ENCODE peak calls at places on chromosomes 2 and 18, in five cellular contexts. K is ovary, U is tibial nerve, E is stomach, A is K562. I is an unnamed sample.

GRCh38 chr2:235201796-235202195 is 250.0 kb downstream of the SH3BP4 start:
- DNase-seq in K (no peak), U (no peak), E (no peak), A (no peak), I (no peak)

GRCh38 chr2:198968585-198968984 is 489.2 kb downstream of the SATB2 start:
- DNase-seq in K (no peak), U (no peak), E (no peak), A (no peak), I (no peak)

GRCh38 chr18:55418439-55418838 is 169.6 kb downstream of the TCF4 start:
- DNase-seq in K (no peak), U (no peak), E (no peak), A (no peak), I (no peak)

GRCh38 chr2:212484563-212485080 is 54.0 kb downstream of the ERBB4 start:
- DNase-seq in K (no peak), U (no peak), E (no peak), A (no peak), I (no peak)

GRCh38 chr2:437772-438393 is 150.0 kb upstream of the ALKAL2 start:
- DNase-seq in K (no peak), U (no peak), E (peak), A (no peak), I (no peak)

GRCh38 chr2:165874445-165875039 is 79.0 kb downstream of the TTC21B start:
- DNase-seq in K (no peak), U (peak), E (no peak), A (peak), I (no peak)

GRCh38 chr2:183838295-183838694 is 714.1 kb downstream of the NUP35 start:
- DNase-seq in K (no peak), U (no peak), E (no peak), A (no peak), I (no peak)

GRCh38 chr18:70390366-70391090 is 101.7 kb downstream of the SOCS6 start:
- DNase-seq in K (no peak), U (no peak), E (no peak), A (no peak), I (no peak)

GRCh38 chr2:42036413-42036812 is 11.4 kb upstream of the PKDCC start:
- DNase-seq in K (no peak), U (no peak), E (no peak), A (no peak), I (no peak)

GRCh38 chr18:55575949-55576348 is 12.0 kb downstream of the TCF4 start:
- DNase-seq in K (no peak), U (no peak), E (no peak), A (no peak), I (no peak)

GRCh38 chr2:219369447-219369861 is 18.3 kb downstream of the DNPEP start:
- DNase-seq in K (peak), U (peak), E (peak), A (no peak), I (no peak)

GRCh38 chr2:153873062-153874048 is 1.6 kb downstream of the GALNT13 start:
- DNase-seq in K (no peak), U (no peak), E (no peak), A (no peak), I (peak)

GRCh38 chr2:18304849-18305248 is 255.6 kb downstream of the RDH14 start:
- DNase-seq in K (no peak), U (no peak), E (no peak), A (no peak), I (no peak)

GRCh38 chr2:105330681-105331375 is 1.3 kb upstream of the TGFBRAP1 start:
- DNase-seq in K (no peak), U (no peak), E (no peak), A (peak), I (no peak)

GRCh38 chr2:199946836-199947235 is 8.5 kb downstream of the TYW5 start:
- DNase-seq in K (no peak), U (no peak), E (no peak), A (no peak), I (no peak)

GRCh38 chr2:48601349-48601748 is 16.3 kb upstream of the GTF2A1L start:
- DNase-seq in K (no peak), U (no peak), E (no peak), A (peak), I (no peak)

GRCh38 chr18:57744211-57744694 is 58.9 kb downstream of the ATP8B1 start:
- DNase-seq in K (no peak), U (no peak), E (peak), A (no peak), I (no peak)

GRCh38 chr2:119525574-119525973 is 1.3 kb upstream of the SCTR start:
- DNase-seq in K (no peak), U (no peak), E (no peak), A (no peak), I (no peak)

GRCh38 chr2:180124273-180124881 is 117.3 kb upstream of the CWC22 start:
- DNase-seq in K (no peak), U (peak), E (no peak), A (peak), I (no peak)

GRCh38 chr2:37468139-37468538 is 123.7 kb downstream of the QPCT start:
- DNase-seq in K (no peak), U (no peak), E (no peak), A (no peak), I (no peak)

GRCh38 chr2:74369976-74370375 is 10.1 kb downstream of the DCTN1 start:
- DNase-seq in K (no peak), U (no peak), E (no peak), A (no peak), I (no peak)

GRCh38 chr2:23596316-23596885 is 211.4 kb downstream of the KLHL29 start:
- DNase-seq in K (no peak), U (no peak), E (no peak), A (no peak), I (no peak)

GRCh38 chr2:23594079-23594494 is 209.1 kb downstream of the KLHL29 start:
- DNase-seq in K (no peak), U (no peak), E (no peak), A (no peak), I (no peak)

GRCh38 chr2:23595021-23595420 is 210.0 kb downstream of the KLHL29 start:
- DNase-seq in K (no peak), U (no peak), E (no peak), A (no peak), I (no peak)

GRCh38 chr2:23597687-23598086 is 212.7 kb downstream of the KLHL29 start:
- DNase-seq in K (no peak), U (no peak), E (no peak), A (no peak), I (no peak)

DNA sequence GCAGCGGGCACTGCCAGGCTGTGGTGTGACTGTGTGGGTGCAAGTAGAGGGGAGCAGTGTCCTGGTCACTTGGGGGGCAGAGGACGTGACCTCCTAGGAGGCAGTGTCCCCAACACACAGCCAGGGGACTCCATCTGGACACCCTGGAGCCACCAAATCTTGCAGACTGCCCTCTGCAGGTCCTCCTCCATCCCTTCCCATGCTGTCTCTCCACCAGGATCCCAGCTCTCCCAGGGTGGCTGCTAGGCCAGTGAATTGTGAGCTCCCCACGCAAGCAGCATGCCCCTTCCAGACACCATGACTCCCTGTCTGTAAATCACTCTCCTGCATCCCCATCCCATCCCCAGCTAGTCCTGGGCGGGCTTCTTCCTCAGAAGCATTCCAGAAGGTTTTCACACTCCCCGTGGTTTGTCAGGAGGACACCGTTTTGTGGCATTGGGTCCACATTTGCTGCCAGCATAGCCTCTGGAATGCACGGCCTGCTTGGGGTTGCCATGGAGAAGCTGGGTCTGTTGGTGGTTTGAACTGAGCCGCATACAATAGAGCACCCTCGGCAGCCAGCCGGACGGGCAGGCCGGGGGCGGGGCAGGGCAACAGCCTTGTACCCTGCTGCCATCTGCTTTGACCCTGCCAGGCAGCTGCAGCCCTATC is 210.7 kb downstream of the KLHL29 start:
- DNase-seq in K (no peak), U (no peak), E (no peak), A (no peak), I (no peak)
- TF ChIP-seq EP300 in K (no peak), U (peak), E (no peak), A (no peak), I (no peak)

GRCh38 chr18:32735781-32736180 is 37.0 kb downstream of the KLHL14 start:
- DNase-seq in K (no peak), U (no peak), E (no peak), A (no peak), I (no peak)
- TF ChIP-seq EP300 in K (no peak), U (no peak), E (no peak), A (no peak), I (no peak)

GRCh38 chr2:85747441-85747840 is 6.3 kb upstream of the ATOH8 start:
- DNase-seq in K (no peak), U (no peak), E (no peak), A (no peak), I (no peak)
- TF ChIP-seq EP300 in K (no peak), U (no peak), E (no peak), A (no peak), I (no peak)

GRCh38 chr2:20005067-20005627 is 7.3 kb downstream of the MATN3 start:
- DNase-seq in K (no peak), U (no peak), E (no peak), A (no peak), I (no peak)
- TF ChIP-seq EP300 in K (no peak), U (no peak), E (no peak), A (no peak), I (no peak)

DNA sequence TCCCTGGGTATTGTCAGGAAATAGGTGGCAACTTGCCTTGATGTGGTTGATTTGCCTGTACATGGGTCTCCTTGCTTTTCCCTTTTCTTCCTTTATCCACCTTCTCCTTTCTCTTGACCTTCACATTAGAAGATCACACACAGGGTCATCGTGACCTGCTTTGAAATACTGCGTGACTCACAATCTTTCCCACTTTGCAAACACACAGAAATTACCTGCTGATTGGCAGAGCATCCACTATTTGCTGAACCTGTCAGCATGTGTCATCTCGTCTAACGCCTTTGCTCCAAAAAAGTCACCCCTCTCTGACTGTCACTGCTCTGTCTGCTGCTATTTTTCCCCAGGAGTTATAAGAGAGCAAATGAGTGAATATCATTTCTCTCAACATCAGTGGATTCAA is 60.8 kb downstream of the MYO3B start:
- DNase-seq in K (no peak), U (no peak), E (no peak), A (no peak), I (no peak)
- TF ChIP-seq EP300 in K (no peak), U (no peak), E (no peak), A (no peak), I (no peak)

GRCh38 chr2:46299365-46300263 is 2.4 kb downstream of the EPAS1 start:
- DNase-seq in K (peak), U (peak), E (peak), A (peak), I (peak)
- TF ChIP-seq EP300 in K (no peak), U (peak), E (no peak), A (no peak), I (no peak)

GRCh38 chr18:13622751-13623150 is 103.6 kb downstream of the FAM210A start:
- DNase-seq in K (no peak), U (no peak), E (no peak), A (no peak), I (no peak)

GRCh38 chr18:13620818-13621445 is 105.4 kb downstream of the FAM210A start:
- DNase-seq in K (no peak), U (no peak), E (no peak), A (no peak), I (no peak)

GRCh38 chr18:13621446-13621849 is 104.9 kb downstream of the FAM210A start:
- DNase-seq in K (no peak), U (no peak), E (no peak), A (no peak), I (no peak)

GRCh38 chr18:13623348-13623747 is 103.0 kb downstream of the FAM210A start:
- DNase-seq in K (no peak), U (no peak), E (no peak), A (no peak), I (peak)

DNA sequence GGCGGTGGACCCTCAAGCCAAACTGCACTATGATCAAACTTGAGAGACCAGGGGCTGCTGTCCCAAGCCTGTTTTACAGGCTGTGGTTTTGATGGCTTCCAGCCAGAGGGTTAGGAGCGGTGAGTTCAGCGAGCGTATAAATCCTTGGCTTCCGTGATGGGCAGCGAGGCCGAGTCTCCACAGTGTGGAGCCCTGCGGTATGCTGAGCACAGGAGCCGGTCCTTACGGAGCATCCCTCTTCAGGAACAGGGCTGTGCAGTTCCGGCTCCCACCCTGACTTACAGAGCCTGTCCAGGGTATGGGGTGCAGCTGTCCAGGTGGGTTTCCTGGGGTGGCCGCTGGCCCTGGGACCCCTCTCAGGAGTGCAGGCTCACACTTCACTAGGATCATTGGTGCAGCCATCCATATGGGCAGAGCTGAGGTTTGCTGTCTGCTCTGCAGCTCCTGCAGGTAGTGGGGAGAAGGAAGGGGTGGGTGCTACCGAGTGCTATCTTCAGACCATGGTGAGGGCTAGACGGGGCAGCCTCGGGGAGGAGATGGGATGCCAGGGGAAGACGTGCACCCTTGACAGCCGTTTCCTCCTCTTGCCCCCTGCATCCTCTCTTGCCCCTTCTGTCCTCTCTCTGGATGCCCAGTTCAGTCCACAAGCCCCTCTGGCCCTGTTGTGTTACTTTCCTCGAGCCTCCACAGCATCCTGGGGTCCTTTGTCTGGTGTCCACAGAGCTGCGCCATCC is 104.3 kb downstream of the FAM210A start:
- DNase-seq in K (no peak), U (no peak), E (no peak), A (no peak), I (no peak)
- TF ChIP-seq EP300 in K (no peak), U (no peak), E (no peak), A (no peak), I (no peak)

DNA sequence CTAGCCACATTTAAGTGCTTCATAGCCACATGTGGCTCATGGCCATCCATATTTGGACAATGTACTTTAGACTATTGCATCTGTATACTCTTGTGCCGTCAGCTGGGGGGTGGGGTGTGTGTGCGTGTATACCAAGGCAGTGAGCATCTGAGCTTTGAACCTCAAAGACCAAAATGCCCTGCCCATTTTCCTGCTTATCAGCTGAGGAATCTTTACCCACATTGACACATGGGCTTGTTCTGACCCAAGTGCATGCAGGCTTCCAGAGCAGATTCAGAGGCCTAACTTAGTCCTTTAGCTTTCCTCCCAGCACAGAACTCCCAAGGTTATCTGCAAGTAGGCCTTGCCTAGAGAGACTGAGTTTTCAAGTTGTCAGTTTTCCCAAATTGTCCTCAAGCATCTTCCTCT is 11.1 kb upstream of the MOCOS start:
- DNase-seq in K (no peak), U (no peak), E (no peak), A (no peak), I (no peak)
- TF ChIP-seq EP300 in K (no peak), U (no peak), E (no peak), A (no peak), I (no peak)

GRCh38 chr2:222807431-222807830 is 53.4 kb upstream of the ACSL3 start:
- DNase-seq in K (no peak), U (no peak), E (no peak), A (no peak), I (no peak)

GRCh38 chr2:222802502-222803196 is 58.2 kb upstream of the ACSL3 start:
- DNase-seq in K (no peak), U (no peak), E (no peak), A (no peak), I (no peak)

GRCh38 chr2:222809582-222809981 is 51.3 kb upstream of the ACSL3 start:
- DNase-seq in K (no peak), U (no peak), E (no peak), A (no peak), I (no peak)

GRCh38 chr2:222806606-222807036 is 54.2 kb upstream of the ACSL3 start:
- DNase-seq in K (no peak), U (no peak), E (no peak), A (no peak), I (no peak)

DNA sequence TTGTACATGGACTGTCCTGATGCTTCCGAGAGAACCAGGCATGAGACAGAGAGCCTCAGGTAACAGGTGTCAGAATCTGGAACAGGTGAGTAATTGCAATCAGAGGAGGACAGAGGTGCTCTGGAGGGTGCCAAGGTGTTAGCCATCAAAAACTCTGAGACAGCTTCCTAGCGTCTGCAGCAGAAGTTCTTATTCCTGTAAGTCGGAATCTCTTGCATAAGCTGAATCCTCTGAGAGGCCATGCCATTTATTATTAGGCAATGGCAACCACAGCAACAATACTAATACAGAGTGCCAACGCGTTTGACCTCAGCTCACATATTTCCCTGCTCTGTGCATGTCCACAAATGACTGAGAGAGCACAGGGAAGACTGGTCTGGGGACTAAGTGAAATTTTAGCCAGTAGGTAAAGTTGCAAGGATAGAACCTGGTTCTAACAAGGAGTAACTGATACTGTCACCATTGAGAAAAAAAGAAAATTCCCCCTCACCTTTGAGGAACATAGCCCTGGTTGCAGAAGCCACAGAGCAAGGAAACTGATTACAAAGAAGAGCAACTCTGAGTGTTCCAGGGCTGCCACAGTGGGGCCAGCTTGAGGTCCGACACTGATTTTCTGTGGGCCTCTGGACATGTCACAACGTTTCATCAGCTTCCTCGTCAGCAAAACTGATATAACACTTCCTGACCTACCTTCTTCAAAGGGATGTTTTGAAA is 55.1 kb upstream of the ACSL3 start:
- DNase-seq in K (no peak), U (no peak), E (peak), A (peak), I (peak)
- TF ChIP-seq EP300 in K (no peak), U (no peak), E (no peak), A (peak), I (no peak)

I was measured in upper lobe of left lung.